ENCODE peak calls at places on chromosomes 2 and 18, in eight cellular contexts. One of them, this sample, is unnamed.
A peak's percentile ranks its signal among the peaks of the same experiment; 100 is the strongest.

GRCh38 chr2:173451137-173451536 is 96.5 kb downstream of the CDCA7 start:
- DNase-seq in GM13976: no peak
- DNase-seq in germinal center: no peak
- DNase-seq in mesothelial cell of epicardium: no peak
- DNase-seq in head of caudate nucleus: no peak
- DNase-seq in anterior cingulate cortex: no peak
- DNase-seq in Karpas-422: no peak
- DNase-seq in C1 segment of cervical spinal cord: no peak
- DNase-seq in this sample: no peak

GRCh38 chr2:240220371-240220770 is 79.9 kb upstream of the OTOS start:
- DNase-seq in GM13976: no peak
- DNase-seq in germinal center: no peak
- DNase-seq in mesothelial cell of epicardium: no peak
- DNase-seq in head of caudate nucleus: peak; percentile 29
- DNase-seq in anterior cingulate cortex: no peak
- DNase-seq in Karpas-422: no peak
- DNase-seq in C1 segment of cervical spinal cord: no peak
- DNase-seq in this sample: no peak

GRCh38 chr18:58862404-58862803 is 2.3 kb upstream of the ZNF532 start:
- DNase-seq in GM13976: no peak
- DNase-seq in germinal center: no peak
- DNase-seq in mesothelial cell of epicardium: no peak
- DNase-seq in head of caudate nucleus: no peak
- DNase-seq in anterior cingulate cortex: no peak
- DNase-seq in Karpas-422: no peak
- DNase-seq in C1 segment of cervical spinal cord: no peak
- DNase-seq in this sample: no peak

GRCh38 chr2:185208261-185208660 is 530.3 kb upstream of the FSIP2 start:
- DNase-seq in GM13976: no peak
- DNase-seq in germinal center: no peak
- DNase-seq in mesothelial cell of epicardium: no peak
- DNase-seq in head of caudate nucleus: no peak
- DNase-seq in anterior cingulate cortex: no peak
- DNase-seq in Karpas-422: peak; percentile 61
- DNase-seq in C1 segment of cervical spinal cord: no peak
- DNase-seq in this sample: no peak

GRCh38 chr2:124091721-124092120 is 66.6 kb downstream of the CNTNAP5 start:
- DNase-seq in GM13976: no peak
- DNase-seq in germinal center: no peak
- DNase-seq in mesothelial cell of epicardium: no peak
- DNase-seq in head of caudate nucleus: no peak
- DNase-seq in anterior cingulate cortex: no peak
- DNase-seq in Karpas-422: no peak
- DNase-seq in C1 segment of cervical spinal cord: no peak
- DNase-seq in this sample: no peak

GRCh38 chr2:24086241-24086640 is 1.6 kb upstream of the TP53I3 start:
- DNase-seq in GM13976: no peak
- DNase-seq in germinal center: no peak
- DNase-seq in mesothelial cell of epicardium: no peak
- DNase-seq in head of caudate nucleus: no peak
- DNase-seq in anterior cingulate cortex: no peak
- DNase-seq in Karpas-422: no peak
- DNase-seq in C1 segment of cervical spinal cord: no peak
- DNase-seq in this sample: no peak

GRCh38 chr2:96669539-96670215 is 27.1 kb downstream of the FER1L5 start:
- DNase-seq in GM13976: no peak
- DNase-seq in germinal center: no peak
- DNase-seq in mesothelial cell of epicardium: no peak
- DNase-seq in head of caudate nucleus: no peak
- DNase-seq in anterior cingulate cortex: no peak
- DNase-seq in Karpas-422: no peak
- DNase-seq in C1 segment of cervical spinal cord: no peak
- DNase-seq in this sample: no peak

GRCh38 chr2:189022492-189022891 is 48.3 kb downstream of the COL3A1 start:
- DNase-seq in GM13976: no peak
- DNase-seq in germinal center: no peak
- DNase-seq in mesothelial cell of epicardium: no peak
- DNase-seq in head of caudate nucleus: no peak
- DNase-seq in anterior cingulate cortex: no peak
- DNase-seq in Karpas-422: no peak
- DNase-seq in C1 segment of cervical spinal cord: no peak
- DNase-seq in this sample: no peak

GRCh38 chr18:2655153-2655953 is at the start of gene SMCHD1:
- DNase-seq in GM13976: peak; percentile 92
- DNase-seq in germinal center: peak; percentile 89
- DNase-seq in mesothelial cell of epicardium: peak; percentile 72
- DNase-seq in head of caudate nucleus: peak; percentile 93
- DNase-seq in anterior cingulate cortex: peak; percentile 35
- DNase-seq in Karpas-422: peak; percentile 92
- DNase-seq in C1 segment of cervical spinal cord: peak; percentile 79
- DNase-seq in this sample: no peak

GRCh38 chr2:26849056-26850001 is 1.4 kb downstream of the DPYSL5 start:
- DNase-seq in GM13976: peak; percentile 38
- DNase-seq in germinal center: no peak
- DNase-seq in mesothelial cell of epicardium: no peak
- DNase-seq in head of caudate nucleus: peak; percentile 66
- DNase-seq in anterior cingulate cortex: no peak
- DNase-seq in Karpas-422: no peak
- DNase-seq in C1 segment of cervical spinal cord: no peak
- DNase-seq in this sample: no peak

GRCh38 chr2:85537600-85538506 is 1.1 kb upstream of the MAT2A start:
- DNase-seq in GM13976: peak; percentile 41
- DNase-seq in germinal center: peak; percentile 20
- DNase-seq in mesothelial cell of epicardium: no peak
- DNase-seq in head of caudate nucleus: peak; percentile 75
- DNase-seq in anterior cingulate cortex: no peak
- DNase-seq in Karpas-422: peak; percentile 86
- DNase-seq in C1 segment of cervical spinal cord: no peak
- DNase-seq in this sample: no peak

GRCh38 chr2:8229546-8229986 is 452.3 kb upstream of the ID2 start:
- DNase-seq in GM13976: peak; percentile 61
- DNase-seq in germinal center: no peak
- DNase-seq in mesothelial cell of epicardium: no peak
- DNase-seq in head of caudate nucleus: peak; percentile 48
- DNase-seq in anterior cingulate cortex: no peak
- DNase-seq in Karpas-422: peak; percentile 74
- DNase-seq in C1 segment of cervical spinal cord: no peak
- DNase-seq in this sample: no peak

GRCh38 chr2:128272586-128273468 is 45.8 kb downstream of the HS6ST1 start:
- DNase-seq in GM13976: no peak
- DNase-seq in germinal center: no peak
- DNase-seq in mesothelial cell of epicardium: no peak
- DNase-seq in head of caudate nucleus: peak; percentile 26
- DNase-seq in anterior cingulate cortex: no peak
- DNase-seq in Karpas-422: no peak
- DNase-seq in C1 segment of cervical spinal cord: no peak
- DNase-seq in this sample: no peak

GRCh38 chr2:234463626-234464290 is 33.1 kb downstream of the ARL4C start:
- DNase-seq in GM13976: no peak
- DNase-seq in germinal center: no peak
- DNase-seq in mesothelial cell of epicardium: no peak
- DNase-seq in head of caudate nucleus: no peak
- DNase-seq in anterior cingulate cortex: no peak
- DNase-seq in Karpas-422: no peak
- DNase-seq in C1 segment of cervical spinal cord: no peak
- DNase-seq in this sample: no peak

GRCh38 chr2:239781461-239781860 is 243.7 kb downstream of the NDUFA10 start:
- DNase-seq in GM13976: no peak
- DNase-seq in germinal center: no peak
- DNase-seq in mesothelial cell of epicardium: no peak
- DNase-seq in head of caudate nucleus: no peak
- DNase-seq in anterior cingulate cortex: no peak
- DNase-seq in Karpas-422: no peak
- DNase-seq in C1 segment of cervical spinal cord: no peak
- DNase-seq in this sample: no peak

GRCh38 chr2:30217644-30218361 is 13.5 kb upstream of the LBH start:
- DNase-seq in GM13976: peak; percentile 40
- DNase-seq in germinal center: no peak
- DNase-seq in mesothelial cell of epicardium: no peak
- DNase-seq in head of caudate nucleus: no peak
- DNase-seq in anterior cingulate cortex: no peak
- DNase-seq in Karpas-422: peak; percentile 50
- DNase-seq in C1 segment of cervical spinal cord: no peak
- DNase-seq in this sample: no peak

GRCh38 chr2:232113821-232114220 is 152.3 kb downstream of the DIS3L2 start:
- DNase-seq in GM13976: no peak
- DNase-seq in germinal center: no peak
- DNase-seq in mesothelial cell of epicardium: no peak
- DNase-seq in head of caudate nucleus: no peak
- DNase-seq in anterior cingulate cortex: no peak
- DNase-seq in Karpas-422: no peak
- DNase-seq in C1 segment of cervical spinal cord: no peak
- DNase-seq in this sample: no peak

GRCh38 chr18:74454279-74454741 is 2.8 kb downstream of the DIPK1C start:
- DNase-seq in GM13976: no peak
- DNase-seq in germinal center: no peak
- DNase-seq in mesothelial cell of epicardium: no peak
- DNase-seq in head of caudate nucleus: peak; percentile 67
- DNase-seq in anterior cingulate cortex: peak; percentile 75
- DNase-seq in Karpas-422: no peak
- DNase-seq in C1 segment of cervical spinal cord: peak; percentile 13
- DNase-seq in this sample: no peak

GRCh38 chr18:5600376-5601071 is 56.7 kb upstream of the EPB41L3 start:
- DNase-seq in GM13976: no peak
- DNase-seq in germinal center: no peak
- DNase-seq in mesothelial cell of epicardium: no peak
- DNase-seq in head of caudate nucleus: no peak
- DNase-seq in anterior cingulate cortex: no peak
- DNase-seq in Karpas-422: peak; percentile 64
- DNase-seq in C1 segment of cervical spinal cord: no peak
- DNase-seq in this sample: no peak

GRCh38 chr2:37629529-37629928 is 41.9 kb downstream of the CDC42EP3 start:
- DNase-seq in GM13976: no peak
- DNase-seq in germinal center: no peak
- DNase-seq in mesothelial cell of epicardium: no peak
- DNase-seq in head of caudate nucleus: no peak
- DNase-seq in anterior cingulate cortex: no peak
- DNase-seq in Karpas-422: no peak
- DNase-seq in C1 segment of cervical spinal cord: no peak
- DNase-seq in this sample: no peak

GRCh38 chr2:173589604-173590277 is 235.1 kb downstream of the CDCA7 start:
- DNase-seq in GM13976: no peak
- DNase-seq in germinal center: no peak
- DNase-seq in mesothelial cell of epicardium: no peak
- DNase-seq in head of caudate nucleus: no peak
- DNase-seq in anterior cingulate cortex: no peak
- DNase-seq in Karpas-422: no peak
- DNase-seq in C1 segment of cervical spinal cord: no peak
- DNase-seq in this sample: no peak

GRCh38 chr2:16298866-16299265 is 358.5 kb downstream of the MYCN start:
- DNase-seq in GM13976: no peak
- DNase-seq in germinal center: no peak
- DNase-seq in mesothelial cell of epicardium: no peak
- DNase-seq in head of caudate nucleus: no peak
- DNase-seq in anterior cingulate cortex: no peak
- DNase-seq in Karpas-422: no peak
- DNase-seq in C1 segment of cervical spinal cord: no peak
- DNase-seq in this sample: no peak

GRCh38 chr2:240451108-240451611 is 15.7 kb downstream of the GPC1 start:
- DNase-seq in GM13976: no peak
- DNase-seq in germinal center: no peak
- DNase-seq in mesothelial cell of epicardium: no peak
- DNase-seq in head of caudate nucleus: peak; percentile 67
- DNase-seq in anterior cingulate cortex: no peak
- DNase-seq in Karpas-422: no peak
- DNase-seq in C1 segment of cervical spinal cord: no peak
- DNase-seq in this sample: no peak

GRCh38 chr2:96954490-96954846 is 31.9 kb downstream of the FAM178B start:
- DNase-seq in GM13976: peak; percentile 80
- DNase-seq in germinal center: no peak
- DNase-seq in mesothelial cell of epicardium: no peak
- DNase-seq in head of caudate nucleus: no peak
- DNase-seq in anterior cingulate cortex: no peak
- DNase-seq in Karpas-422: no peak
- DNase-seq in C1 segment of cervical spinal cord: no peak
- DNase-seq in this sample: peak; percentile 27

GRCh38 chr18:31731628-31732027 is 29.1 kb downstream of the SLC25A52 start:
- DNase-seq in GM13976: no peak
- DNase-seq in germinal center: no peak
- DNase-seq in mesothelial cell of epicardium: no peak
- DNase-seq in head of caudate nucleus: no peak
- DNase-seq in anterior cingulate cortex: no peak
- DNase-seq in Karpas-422: no peak
- DNase-seq in C1 segment of cervical spinal cord: no peak
- DNase-seq in this sample: no peak

GRCh38 chr2:215430528-215431187 is 5.2 kb downstream of the FN1 start:
- DNase-seq in GM13976: no peak
- DNase-seq in germinal center: no peak
- DNase-seq in mesothelial cell of epicardium: no peak
- DNase-seq in head of caudate nucleus: no peak
- DNase-seq in anterior cingulate cortex: no peak
- DNase-seq in Karpas-422: no peak
- DNase-seq in C1 segment of cervical spinal cord: no peak
- DNase-seq in this sample: no peak

GRCh38 chr2:1607971-1608688 is 136.2 kb downstream of the PXDN start:
- DNase-seq in GM13976: no peak
- DNase-seq in germinal center: no peak
- DNase-seq in mesothelial cell of epicardium: no peak
- DNase-seq in head of caudate nucleus: no peak
- DNase-seq in anterior cingulate cortex: no peak
- DNase-seq in Karpas-422: no peak
- DNase-seq in C1 segment of cervical spinal cord: no peak
- DNase-seq in this sample: no peak

This sample was measured in glomerular endothelial cell.